ENCODE peak calls at places on chromosomes 12 and 14, in six cellular contexts. Y is IMR-90, E is breast epithelium, V is A549, G is ovary, B is fibroblast of villous mesenchyme. Q is an unnamed sample.

GRCh38 chr12:83074495-83074894 is 387.8 kb downstream of the TMTC2 start:
- DNase-seq in Y (no peak), E (no peak), V (peak; percentile 5), G (no peak), B (no peak), Q (no peak)

GRCh38 chr12:45666452-45667215 is 62.9 kb upstream of the ARID2 start:
- DNase-seq in Y (peak; percentile 41), E (no peak), V (no peak), G (no peak), B (no peak), Q (peak; percentile 7)

GRCh38 chr12:116924558-116925453 is 14.1 kb downstream of the FBXW8 start:
- DNase-seq in Y (peak; percentile 91), E (no peak), V (peak; percentile 24), G (no peak), B (peak; percentile 69), Q (peak; percentile 74)

GRCh38 chr14:44154446-44154845 is 352.6 kb downstream of the FSCB start:
- DNase-seq in Y (no peak), E (no peak), V (no peak), G (no peak), B (no peak), Q (no peak)

GRCh38 chr14:93648440-93649168 is 139.7 kb downstream of the PRIMA1 start:
- DNase-seq in Y (no peak), E (no peak), V (peak; percentile 28), G (no peak), B (no peak), Q (no peak)

GRCh38 chr14:70013269-70013873 is 134.2 kb downstream of the SMOC1 start:
- DNase-seq in Y (peak; percentile 30), E (no peak), V (peak; percentile 41), G (no peak), B (no peak), Q (no peak)

GRCh38 chr12:62900686-62901272 is 34.2 kb downstream of the PPM1H start:
- DNase-seq in Y (no peak), E (no peak), V (no peak), G (no peak), B (no peak), Q (no peak)

GRCh38 chr14:31745741-31746140 is 184.5 kb downstream of the NUBPL start:
- DNase-seq in Y (no peak), E (no peak), V (peak; percentile 10), G (no peak), B (no peak), Q (no peak)

GRCh38 chr14:75880512-75880911 is 101.3 kb downstream of the TGFB3 start:
- DNase-seq in Y (no peak), E (no peak), V (no peak), G (no peak), B (no peak), Q (no peak)

GRCh38 chr12:22105542-22105941 is 59.5 kb downstream of the CMAS start:
- DNase-seq in Y (peak; percentile 6), E (no peak), V (no peak), G (no peak), B (no peak), Q (no peak)

GRCh38 chr12:93719710-93720109 is 42.5 kb downstream of the CRADD start:
- DNase-seq in Y (no peak), E (no peak), V (no peak), G (no peak), B (no peak), Q (no peak)

GRCh38 chr14:68655021-68655811 is 137.7 kb downstream of the ZFP36L1 start:
- DNase-seq in Y (peak; percentile 56), E (no peak), V (no peak), G (peak; percentile 77), B (peak; percentile 44), Q (no peak)

GRCh38 chr14:69288001-69288771 is 28.2 kb downstream of the GALNT16 start:
- DNase-seq in Y (peak; percentile 42), E (no peak), V (peak; percentile 21), G (peak; percentile 64), B (peak; percentile 70), Q (peak; percentile 92)

GRCh38 chr12:116881867-116882507 is 746 bp upstream of the HRK start:
- DNase-seq in Y (no peak), E (no peak), V (no peak), G (no peak), B (no peak), Q (no peak)

GRCh38 chr12:99063182-99063581 is 418.1 kb downstream of the APAF1 start:
- DNase-seq in Y (no peak), E (no peak), V (no peak), G (no peak), B (no peak), Q (no peak)

GRCh38 chr14:98956616-98957015 is 315.4 kb downstream of the BCL11B start:
- DNase-seq in Y (no peak), E (no peak), V (no peak), G (no peak), B (no peak), Q (no peak)

GRCh38 chr12:52362118-52362726 is 5.1 kb downstream of the KRT85 start:
- DNase-seq in Y (no peak), E (peak; percentile 48), V (peak; percentile 40), G (no peak), B (no peak), Q (no peak)

GRCh38 chr14:93148979-93149378 is 33.3 kb upstream of the ITPK1 start:
- DNase-seq in Y (no peak), E (no peak), V (no peak), G (no peak), B (no peak), Q (no peak)

GRCh38 chr14:88983755-88984154 is 159.3 kb downstream of the TTC8 start:
- DNase-seq in Y (peak; percentile 97), E (no peak), V (peak; percentile 88), G (no peak), B (peak; percentile 79), Q (peak; percentile 90)

GRCh38 chr14:65639216-65639615 is 226.7 kb downstream of the FUT8 start:
- DNase-seq in Y (peak; percentile 24), E (no peak), V (peak; percentile 29), G (no peak), B (peak; percentile 4), Q (peak; percentile 14)

GRCh38 chr14:68685419-68686211 is 107.3 kb downstream of the ZFP36L1 start:
- DNase-seq in Y (peak; percentile 84), E (no peak), V (no peak), G (no peak), B (peak; percentile 76), Q (peak; percentile 67)

GRCh38 chr12:110585231-110585799 is 2.2 kb upstream of the PPTC7 start:
- DNase-seq in Y (peak; percentile 32), E (no peak), V (no peak), G (no peak), B (peak; percentile 26), Q (peak; percentile 65)

GRCh38 chr14:95413289-95414215 is 93.8 kb upstream of the CLMN start:
- DNase-seq in Y (peak; percentile 10), E (no peak), V (no peak), G (no peak), B (no peak), Q (no peak)

GRCh38 chr12:68462799-68463198 is 130.6 kb upstream of the MDM1 start:
- DNase-seq in Y (no peak), E (no peak), V (no peak), G (no peak), B (no peak), Q (no peak)

GRCh38 chr12:121933522-121934317 is 15.3 kb downstream of the CFAP251 start:
- DNase-seq in Y (peak; percentile 42), E (peak; percentile 62), V (no peak), G (no peak), B (peak; percentile 36), Q (no peak)

GRCh38 chr14:52950898-52951729 is at the start of gene FERMT2:
- DNase-seq in Y (peak; percentile 82), E (peak; percentile 83), V (peak; percentile 86), G (peak; percentile 94), B (peak; percentile 89), Q (peak; percentile 84)

GRCh38 chr14:52949249-52949648 is 1.6 kb downstream of the FERMT2 start:
- DNase-seq in Y (no peak), E (no peak), V (no peak), G (no peak), B (no peak), Q (no peak)

GRCh38 chr14:52949711-52950409 is 990 bp downstream of the FERMT2 start:
- DNase-seq in Y (peak; percentile 46), E (no peak), V (peak; percentile 48), G (no peak), B (peak; percentile 62), Q (peak; percentile 49)

GRCh38 chr14:52950410-52950897 is 396 bp downstream of the FERMT2 start:
- DNase-seq in Y (peak; percentile 29), E (peak; percentile 61), V (peak; percentile 55), G (peak; percentile 72), B (peak; percentile 44), Q (peak; percentile 44)

GRCh38 chr14:52951730-52952481 is 1.1 kb upstream of the FERMT2 start:
- DNase-seq in Y (peak; percentile 80), E (peak; percentile 59), V (peak; percentile 85), G (no peak), B (peak; percentile 79), Q (peak; percentile 81)
- H3K4me3 ChIP-seq in Y (peak overlapping the region; percentile 54), E (peak overlapping the region; percentile 80), V (peak overlapping the region; percentile 87), G (peak overlapping the region; percentile 76), B (peak overlapping the region; percentile 67), Q (peak overlapping the region; percentile 76)

GRCh38 chr14:33642641-33643342 is 308.1 kb downstream of the EGLN3 start:
- DNase-seq in Y (no peak), E (no peak), V (no peak), G (no peak), B (no peak), Q (peak; percentile 77)
- TF ChIP-seq CTCF in Y (no peak), E (no peak), V (no peak), G (no peak), B (no peak), Q (no peak)

GRCh38 chr14:36657409-36658090 is 4.1 kb upstream of the PAX9 start:
- DNase-seq in Y (no peak), E (peak; percentile 53), V (no peak), G (no peak), B (no peak), Q (no peak)
- H3K4me3 ChIP-seq in Y (peak overlapping the region; percentile 3), E (peak overlapping the region; percentile 5), V (no peak overlapping the region), G (no peak overlapping the region), B (no peak overlapping the region), Q (peak overlapping the region; percentile 29)

GRCh38 chr12:14885718-14886201 is at the start of gene MGP:
- DNase-seq in Y (peak; percentile 18), E (peak; percentile 61), V (no peak), G (peak; percentile 48), B (peak; percentile 69), Q (peak; percentile 24)

GRCh38 chr12:14880890-14881453 is 4.7 kb downstream of the MGP start:
- DNase-seq in Y (no peak), E (no peak), V (no peak), G (no peak), B (no peak), Q (no peak)

GRCh38 chr12:14886271-14886670 is 617 bp upstream of the MGP start:
- DNase-seq in Y (no peak), E (no peak), V (no peak), G (no peak), B (no peak), Q (no peak)

GRCh38 chr12:14884458-14884878 is 1.2 kb downstream of the MGP start:
- DNase-seq in Y (peak; percentile 72), E (peak; percentile 77), V (no peak), G (peak; percentile 84), B (peak; percentile 89), Q (peak; percentile 61)

DNA sequence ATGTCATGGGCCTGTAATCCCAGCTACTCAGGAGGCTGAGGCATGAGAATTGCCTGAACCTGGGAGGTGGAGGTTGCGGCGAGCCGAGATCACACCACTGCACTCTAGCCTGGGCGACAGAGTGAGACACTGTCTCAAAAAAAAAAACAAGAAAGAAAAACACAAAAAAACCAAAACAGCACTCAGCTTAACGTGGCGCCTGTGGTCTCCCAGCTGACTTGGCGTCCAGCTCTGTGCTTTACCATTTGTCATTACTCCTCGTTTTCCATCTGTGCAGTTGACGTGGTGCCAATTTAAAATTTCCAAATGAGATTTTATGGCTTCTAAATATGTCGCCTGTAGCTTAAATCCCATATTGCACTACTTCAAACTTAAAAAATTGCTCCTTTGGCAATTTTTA is 2.0 kb downstream of the MGP start:
- DNase-seq in Y (no peak), E (no peak), V (no peak), G (no peak), B (no peak), Q (no peak)
- TF ChIP-seq CTCF in Y (no peak), E (no peak), V (no peak), G (no peak), B (no peak), Q (no peak)

Q was measured in AG10803.